ENCODE peak calls at places on chromosome 2, in six cellular contexts. One of them, this sample, is unnamed.
A peak's percentile ranks its signal among the peaks of the same experiment; 100 is the strongest.

GRCh38 chr2:16621348-16621747 is 44.3 kb downstream of the CYRIA start:
- DNase-seq in psoas muscle: no peak
- DNase-seq in left ventricle myocardium inferior: no peak
- DNase-seq in IMR-90: peak; percentile 83
- DNase-seq in OCI-LY7: no peak
- DNase-seq in GM23338: no peak
- DNase-seq in this sample: no peak

GRCh38 chr2:71787108-71787415 is 333.7 kb downstream of the DYSF start:
- DNase-seq in psoas muscle: no peak
- DNase-seq in left ventricle myocardium inferior: no peak
- DNase-seq in IMR-90: no peak
- DNase-seq in OCI-LY7: no peak
- DNase-seq in GM23338: no peak
- DNase-seq in this sample: no peak

GRCh38 chr2:144320491-144320890 is 199.4 kb downstream of the ZEB2 start:
- DNase-seq in psoas muscle: no peak
- DNase-seq in left ventricle myocardium inferior: no peak
- DNase-seq in IMR-90: peak; percentile 28
- DNase-seq in OCI-LY7: peak; percentile 49
- DNase-seq in GM23338: no peak
- DNase-seq in this sample: no peak

GRCh38 chr2:215672406-215672805 is 236.5 kb upstream of the FN1 start:
- DNase-seq in psoas muscle: no peak
- DNase-seq in left ventricle myocardium inferior: no peak
- DNase-seq in IMR-90: no peak
- DNase-seq in OCI-LY7: no peak
- DNase-seq in GM23338: no peak
- DNase-seq in this sample: no peak

GRCh38 chr2:135916232-135916631 is 40.0 kb upstream of the MCM6 start:
- DNase-seq in psoas muscle: no peak
- DNase-seq in left ventricle myocardium inferior: no peak
- DNase-seq in IMR-90: peak; percentile 40
- DNase-seq in OCI-LY7: peak; percentile 69
- DNase-seq in GM23338: peak; percentile 50
- DNase-seq in this sample: no peak

GRCh38 chr2:102029405-102029804 is 37.6 kb downstream of the IL1R2 start:
- DNase-seq in psoas muscle: no peak
- DNase-seq in left ventricle myocardium inferior: no peak
- DNase-seq in IMR-90: no peak
- DNase-seq in OCI-LY7: no peak
- DNase-seq in GM23338: no peak
- DNase-seq in this sample: no peak

GRCh38 chr2:236971131-236971850 is 114.4 kb upstream of the COPS8 start:
- DNase-seq in psoas muscle: no peak
- DNase-seq in left ventricle myocardium inferior: no peak
- DNase-seq in IMR-90: peak; percentile 21
- DNase-seq in OCI-LY7: no peak
- DNase-seq in GM23338: no peak
- DNase-seq in this sample: no peak

GRCh38 chr2:241381872-241382271 is 25.8 kb downstream of the FARP2 start:
- DNase-seq in psoas muscle: no peak
- DNase-seq in left ventricle myocardium inferior: no peak
- DNase-seq in IMR-90: no peak
- DNase-seq in OCI-LY7: no peak
- DNase-seq in GM23338: no peak
- DNase-seq in this sample: no peak

GRCh38 chr2:200086911-200087310 is 131.5 kb downstream of the MAIP1 start:
- DNase-seq in psoas muscle: no peak
- DNase-seq in left ventricle myocardium inferior: no peak
- DNase-seq in IMR-90: no peak
- DNase-seq in OCI-LY7: no peak
- DNase-seq in GM23338: no peak
- DNase-seq in this sample: no peak

GRCh38 chr2:19140463-19141208 is 217.8 kb downstream of the OSR1 start:
- DNase-seq in psoas muscle: no peak
- DNase-seq in left ventricle myocardium inferior: no peak
- DNase-seq in IMR-90: peak; percentile 95
- DNase-seq in OCI-LY7: no peak
- DNase-seq in GM23338: no peak
- DNase-seq in this sample: no peak

GRCh38 chr2:32742381-32742780 is 114.5 kb downstream of the TTC27 start:
- DNase-seq in psoas muscle: no peak
- DNase-seq in left ventricle myocardium inferior: no peak
- DNase-seq in IMR-90: no peak
- DNase-seq in OCI-LY7: no peak
- DNase-seq in GM23338: no peak
- DNase-seq in this sample: no peak

GRCh38 chr2:240905176-240905781 is 857 bp upstream of the CROCC2 start:
- DNase-seq in psoas muscle: peak; percentile 6
- DNase-seq in left ventricle myocardium inferior: no peak
- DNase-seq in IMR-90: no peak
- DNase-seq in OCI-LY7: no peak
- DNase-seq in GM23338: no peak
- DNase-seq in this sample: peak; percentile 21

GRCh38 chr2:140502951-140503630 is 1627.7 kb downstream of the LRP1B start:
- DNase-seq in psoas muscle: no peak
- DNase-seq in left ventricle myocardium inferior: no peak
- DNase-seq in IMR-90: peak; percentile 56
- DNase-seq in OCI-LY7: no peak
- DNase-seq in GM23338: no peak
- DNase-seq in this sample: no peak

GRCh38 chr2:134189009-134189717 is 64.7 kb upstream of the MGAT5 start:
- DNase-seq in psoas muscle: no peak
- DNase-seq in left ventricle myocardium inferior: no peak
- DNase-seq in IMR-90: peak; percentile 72
- DNase-seq in OCI-LY7: no peak
- DNase-seq in GM23338: no peak
- DNase-seq in this sample: no peak

GRCh38 chr2:67240507-67240906 is 156.6 kb upstream of the ETAA1 start:
- DNase-seq in psoas muscle: no peak
- DNase-seq in left ventricle myocardium inferior: no peak
- DNase-seq in IMR-90: peak; percentile 53
- DNase-seq in OCI-LY7: no peak
- DNase-seq in GM23338: no peak
- DNase-seq in this sample: no peak

GRCh38 chr2:115160523-115161521 is 718.4 kb downstream of the DPP10 start:
- DNase-seq in psoas muscle: peak; percentile 11
- DNase-seq in left ventricle myocardium inferior: no peak
- DNase-seq in IMR-90: no peak
- DNase-seq in OCI-LY7: no peak
- DNase-seq in GM23338: peak; percentile 80
- DNase-seq in this sample: no peak

GRCh38 chr2:98084151-98084868 is 2.7 kb upstream of the VWA3B start:
- DNase-seq in psoas muscle: no peak
- DNase-seq in left ventricle myocardium inferior: no peak
- DNase-seq in IMR-90: no peak
- DNase-seq in OCI-LY7: no peak
- DNase-seq in GM23338: no peak
- DNase-seq in this sample: no peak

GRCh38 chr2:69322631-69323030 is 64.4 kb downstream of the GFPT1 start:
- DNase-seq in psoas muscle: no peak
- DNase-seq in left ventricle myocardium inferior: no peak
- DNase-seq in IMR-90: no peak
- DNase-seq in OCI-LY7: no peak
- DNase-seq in GM23338: no peak
- DNase-seq in this sample: no peak

GRCh38 chr2:209468796-209469325 is 45.0 kb downstream of the MAP2 start:
- DNase-seq in psoas muscle: no peak
- DNase-seq in left ventricle myocardium inferior: no peak
- DNase-seq in IMR-90: no peak
- DNase-seq in OCI-LY7: no peak
- DNase-seq in GM23338: no peak
- DNase-seq in this sample: no peak

DNA sequence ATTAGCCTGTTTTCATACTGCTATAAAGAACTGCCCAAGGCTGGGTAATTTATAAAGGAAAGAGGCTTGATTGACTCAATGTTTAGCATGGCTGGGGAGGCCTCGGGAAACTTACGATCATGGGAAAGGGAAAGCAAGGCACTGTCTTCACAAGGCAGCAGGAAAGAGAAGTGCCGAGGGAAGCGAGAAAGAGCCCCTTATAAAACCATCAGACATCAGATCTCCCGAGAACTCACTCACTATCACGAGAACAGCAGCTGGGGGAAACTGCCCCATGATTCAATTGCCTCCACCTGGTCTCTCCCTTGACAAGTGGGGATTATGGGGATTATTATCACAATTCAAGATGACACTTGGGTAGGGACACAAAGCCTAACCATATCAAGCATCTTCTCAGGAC is 23.3 kb downstream of the RHOB start:
- DNase-seq in psoas muscle: no peak
- DNase-seq in left ventricle myocardium inferior: no peak
- DNase-seq in IMR-90: no peak
- DNase-seq in OCI-LY7: no peak
- DNase-seq in GM23338: no peak
- DNase-seq in this sample: no peak
- H3K4me1 ChIP-seq in psoas muscle: peaks cover 13% of the 10 kb centered on the region
- H3K4me1 ChIP-seq in left ventricle myocardium inferior: peaks cover 11% of the 10 kb centered on the region
- H3K4me1 ChIP-seq in IMR-90: peaks cover 6% of the 10 kb centered on the region
- H3K4me1 ChIP-seq in OCI-LY7: peaks cover 6% of the 10 kb centered on the region
- H3K4me1 ChIP-seq in GM23338: no peaks in the 10 kb centered on the region
- H3K4me1 ChIP-seq in this sample: peaks cover 5% of the 10 kb centered on the region

GRCh38 chr2:58574873-58575272 is 333.7 kb upstream of the FANCL start:
- DNase-seq in psoas muscle: no peak
- DNase-seq in left ventricle myocardium inferior: no peak
- DNase-seq in IMR-90: no peak
- DNase-seq in OCI-LY7: no peak
- DNase-seq in GM23338: no peak
- DNase-seq in this sample: no peak

GRCh38 chr2:58569460-58570185 is 328.5 kb upstream of the FANCL start:
- DNase-seq in psoas muscle: no peak
- DNase-seq in left ventricle myocardium inferior: no peak
- DNase-seq in IMR-90: no peak
- DNase-seq in OCI-LY7: no peak
- DNase-seq in GM23338: peak; percentile 34
- DNase-seq in this sample: no peak

GRCh38 chr2:58571181-58571852 is 330.2 kb upstream of the FANCL start:
- DNase-seq in psoas muscle: no peak
- DNase-seq in left ventricle myocardium inferior: no peak
- DNase-seq in IMR-90: peak; percentile 69
- DNase-seq in OCI-LY7: peak; percentile 43
- DNase-seq in GM23338: peak; percentile 92
- DNase-seq in this sample: no peak
- TF ChIP-seq CTCF in psoas muscle: peak; percentile 33
- TF ChIP-seq CTCF in left ventricle myocardium inferior: peak; percentile 56
- TF ChIP-seq CTCF in IMR-90: peak; percentile 64
- TF ChIP-seq CTCF in OCI-LY7: peak; percentile 75
- TF ChIP-seq CTCF in GM23338: peak; percentile 89
- TF ChIP-seq CTCF in this sample: no peak

GRCh38 chr2:65153515-65153914 is 23.6 kb upstream of the RAB1A start:
- DNase-seq in psoas muscle: no peak
- DNase-seq in left ventricle myocardium inferior: no peak
- DNase-seq in IMR-90: peak; percentile 24
- DNase-seq in OCI-LY7: no peak
- DNase-seq in GM23338: no peak
- DNase-seq in this sample: no peak

GRCh38 chr2:65158557-65158956 is 28.7 kb upstream of the RAB1A start:
- DNase-seq in psoas muscle: no peak
- DNase-seq in left ventricle myocardium inferior: no peak
- DNase-seq in IMR-90: no peak
- DNase-seq in OCI-LY7: no peak
- DNase-seq in GM23338: no peak
- DNase-seq in this sample: no peak

GRCh38 chr2:65159261-65159660 is 29.4 kb upstream of the RAB1A start:
- DNase-seq in psoas muscle: no peak
- DNase-seq in left ventricle myocardium inferior: no peak
- DNase-seq in IMR-90: no peak
- DNase-seq in OCI-LY7: no peak
- DNase-seq in GM23338: no peak
- DNase-seq in this sample: no peak

GRCh38 chr2:65159921-65160320 is 30.0 kb upstream of the RAB1A start:
- DNase-seq in psoas muscle: no peak
- DNase-seq in left ventricle myocardium inferior: no peak
- DNase-seq in IMR-90: no peak
- DNase-seq in OCI-LY7: peak; percentile 66
- DNase-seq in GM23338: no peak
- DNase-seq in this sample: no peak

DNA sequence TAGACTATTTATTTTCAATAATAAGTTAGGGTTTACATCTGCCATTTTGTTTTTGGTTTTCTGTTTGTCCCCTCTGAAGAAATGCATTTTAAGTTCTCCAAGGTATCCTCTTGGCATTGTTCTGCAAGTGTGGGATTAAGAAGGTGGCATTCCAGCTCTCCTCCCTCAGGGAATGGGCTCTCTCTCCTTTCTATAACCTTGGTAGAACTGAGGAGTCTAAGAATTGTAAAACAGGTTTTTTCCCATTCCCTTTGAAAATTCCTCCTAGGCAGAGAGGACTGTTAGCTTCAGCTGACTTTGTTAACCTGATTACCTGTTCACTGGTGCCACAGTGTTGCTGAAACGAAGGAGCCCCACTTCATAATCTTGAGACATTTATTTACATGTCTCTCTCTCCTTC is 26.1 kb upstream of the RAB1A start:
- DNase-seq in psoas muscle: no peak
- DNase-seq in left ventricle myocardium inferior: no peak
- DNase-seq in IMR-90: no peak
- DNase-seq in OCI-LY7: no peak
- DNase-seq in GM23338: no peak
- DNase-seq in this sample: no peak
- H3K4me3 ChIP-seq in psoas muscle: no peak overlapping the region
- H3K4me3 ChIP-seq in left ventricle myocardium inferior: no peak overlapping the region
- H3K4me3 ChIP-seq in IMR-90: no peak overlapping the region
- H3K4me3 ChIP-seq in OCI-LY7: no peak overlapping the region
- H3K4me3 ChIP-seq in GM23338: no peak overlapping the region
- H3K4me3 ChIP-seq in this sample: no peak overlapping the region

DNA sequence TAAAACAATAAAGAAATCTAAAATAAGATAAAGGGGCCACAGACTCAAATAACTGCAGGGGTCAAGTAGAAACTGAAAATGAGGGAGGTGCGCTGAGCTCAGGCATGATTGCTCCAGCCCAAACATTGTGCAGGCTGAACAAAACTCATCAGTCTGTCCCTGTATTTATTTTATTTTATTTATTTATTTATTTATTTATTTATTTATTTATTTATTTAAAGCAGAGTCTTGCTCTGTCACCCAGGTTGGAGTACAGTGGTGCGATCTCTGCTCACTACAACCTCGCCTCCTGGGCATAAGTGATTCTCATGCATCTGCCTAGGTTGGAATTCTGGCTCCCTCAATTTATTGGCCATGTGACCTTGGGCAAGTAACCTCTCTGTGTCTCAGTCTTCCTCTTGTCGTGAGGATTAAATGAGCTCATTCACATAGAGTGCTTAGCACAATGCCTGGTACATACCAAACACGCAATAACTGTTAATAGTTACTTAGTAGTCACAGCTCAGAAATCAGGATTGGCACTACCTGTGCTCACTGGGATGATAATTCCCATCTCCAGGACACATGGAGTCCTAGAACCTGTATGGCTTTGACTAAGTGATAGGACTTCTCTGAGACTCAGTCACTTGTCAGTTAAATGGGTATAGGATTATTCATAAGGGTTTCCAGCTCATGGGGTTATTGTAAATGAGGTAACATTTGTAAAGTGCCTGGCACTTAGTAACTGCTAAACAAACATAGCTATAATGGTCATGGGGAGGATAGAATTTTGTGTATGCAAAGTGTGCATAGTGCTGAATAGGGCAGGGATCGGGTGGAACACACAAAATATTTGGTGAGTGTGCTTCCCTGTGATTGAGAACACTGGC is 6.0 kb downstream of the SPEG start:
- DNase-seq in psoas muscle: no peak
- DNase-seq in left ventricle myocardium inferior: no peak
- DNase-seq in IMR-90: peak; percentile 25
- DNase-seq in OCI-LY7: no peak
- DNase-seq in GM23338: no peak
- DNase-seq in this sample: no peak
- H3K4me1 ChIP-seq in psoas muscle: peaks cover 53% of the 10 kb centered on the region
- H3K4me1 ChIP-seq in left ventricle myocardium inferior: peaks cover 72% of the 10 kb centered on the region
- H3K4me1 ChIP-seq in IMR-90: peaks cover 24% of the 10 kb centered on the region
- H3K4me1 ChIP-seq in OCI-LY7: no peaks in the 10 kb centered on the region
- H3K4me1 ChIP-seq in GM23338: peaks cover 4% of the 10 kb centered on the region
- H3K4me1 ChIP-seq in this sample: peaks cover 18% of the 10 kb centered on the region

This sample was measured in heart left ventricle.